ENCODE peak calls at places on chromosomes 12 and 14, in six cellular contexts. E is MM.1S, N is HFF-Myc, I is lower leg skin, H is spleen, G is HepG2. Q is an unnamed sample.

GRCh38 chr14:29370024-29370423 is 557.6 kb downstream of the PRKD1 start:
- DNase-seq in E (no peak), N (no peak), I (no peak), H (no peak), G (no peak), Q (no peak)

GRCh38 chr12:17992002-17992656 is 97.9 kb downstream of the RERGL start:
- DNase-seq in E (peak; percentile 57), N (peak; percentile 15), I (no peak), H (no peak), G (peak; percentile 3), Q (no peak)

GRCh38 chr12:57518920-57519757 is 1.2 kb downstream of the DDIT3 start:
- DNase-seq in E (peak; percentile 9), N (no peak), I (peak; percentile 85), H (peak; percentile 80), G (peak; percentile 60), Q (no peak)

GRCh38 chr12:44521702-44522101 is 354.4 kb downstream of the NELL2 start:
- DNase-seq in E (no peak), N (no peak), I (no peak), H (no peak), G (no peak), Q (no peak)

GRCh38 chr14:71852201-71852600 is 80.0 kb upstream of the RGS6 start:
- DNase-seq in E (no peak), N (peak; percentile 20), I (no peak), H (no peak), G (no peak), Q (no peak)

GRCh38 chr12:130070017-130070653 is 92.1 kb upstream of the FZD10 start:
- DNase-seq in E (no peak), N (no peak), I (no peak), H (no peak), G (no peak), Q (no peak)

GRCh38 chr14:75132374-75133086 is 5.7 kb upstream of the NEK9 start:
- DNase-seq in E (peak; percentile 16), N (peak; percentile 71), I (no peak), H (no peak), G (peak; percentile 69), Q (no peak)

GRCh38 chr12:68888243-68888642 is 44.7 kb downstream of the CPM start:
- DNase-seq in E (no peak), N (no peak), I (no peak), H (no peak), G (no peak), Q (no peak)

GRCh38 chr12:15700595-15700994 is 88.6 kb downstream of the EPS8 start:
- DNase-seq in E (peak; percentile 15), N (peak; percentile 84), I (no peak), H (no peak), G (no peak), Q (peak; percentile 73)

GRCh38 chr12:91746976-91747375 is 398.7 kb downstream of the BTG1 start:
- DNase-seq in E (no peak), N (no peak), I (no peak), H (no peak), G (no peak), Q (no peak)

GRCh38 chr12:124938606-124939427 is 24.4 kb upstream of the UBC start:
- DNase-seq in E (peak; percentile 59), N (peak; percentile 81), I (peak; percentile 93), H (no peak), G (peak; percentile 78), Q (no peak)

GRCh38 chr12:123723011-123723410 is 10.9 kb downstream of the ATP6V0A2 start:
- DNase-seq in E (no peak), N (no peak), I (no peak), H (no peak), G (no peak), Q (no peak)

GRCh38 chr12:26011099-26011498 is 52.6 kb downstream of the RASSF8 start:
- DNase-seq in E (no peak), N (peak; percentile 27), I (no peak), H (no peak), G (no peak), Q (no peak)

GRCh38 chr12:94190623-94191022 is 42.2 kb downstream of the PLXNC1 start:
- DNase-seq in E (no peak), N (no peak), I (no peak), H (no peak), G (no peak), Q (no peak)

GRCh38 chr14:69999246-69999645 is 120.0 kb downstream of the SMOC1 start:
- DNase-seq in E (no peak), N (peak; percentile 9), I (peak; percentile 32), H (no peak), G (no peak), Q (no peak)

GRCh38 chr12:127538325-127538724 is 728.6 kb upstream of the TMEM132C start:
- DNase-seq in E (no peak), N (no peak), I (no peak), H (no peak), G (no peak), Q (no peak)

GRCh38 chr14:34449819-34450541 is 12.1 kb downstream of the SPTSSA start:
- DNase-seq in E (no peak), N (no peak), I (no peak), H (no peak), G (no peak), Q (no peak)

GRCh38 chr12:56571131-56571530 is 49.5 kb downstream of the RBMS2 start:
- DNase-seq in E (no peak), N (no peak), I (no peak), H (no peak), G (no peak), Q (no peak)

GRCh38 chr12:68932123-68932700 is 759 bp downstream of the CPM start:
- DNase-seq in E (no peak), N (no peak), I (no peak), H (no peak), G (no peak), Q (peak; percentile 40)

GRCh38 chr14:102316746-102317563 is 2.6 kb upstream of the ZNF839 start:
- DNase-seq in E (peak; percentile 80), N (peak; percentile 79), I (peak; percentile 99), H (peak; percentile 98), G (peak; percentile 83), Q (no peak)

GRCh38 chr12:12032771-12033588 is 37.8 kb upstream of the BCL2L14 start:
- DNase-seq in E (peak; percentile 66), N (peak; percentile 73), I (peak; percentile 91), H (peak; percentile 91), G (peak; percentile 72), Q (peak; percentile 56)

GRCh38 chr12:29608581-29608980 is 111.1 kb upstream of the OVCH1 start:
- DNase-seq in E (no peak), N (no peak), I (no peak), H (no peak), G (no peak), Q (no peak)

GRCh38 chr14:50954811-50955372 is 10.6 kb upstream of the PYGL start:
- DNase-seq in E (no peak), N (peak; percentile 35), I (no peak), H (no peak), G (peak; percentile 33), Q (no peak)

GRCh38 chr12:71164877-71165197 is 7.0 kb upstream of the TSPAN8 start:
- DNase-seq in E (no peak), N (no peak), I (no peak), H (no peak), G (peak; percentile 47), Q (peak; percentile 92)

GRCh38 chr12:121530600-121531355 is 50.0 kb downstream of the KDM2B start:
- DNase-seq in E (no peak), N (peak; percentile 60), I (peak; percentile 93), H (peak; percentile 93), G (no peak), Q (no peak)

GRCh38 chr12:65565601-65566560 is 258.4 kb upstream of the HMGA2 start:
- DNase-seq in E (no peak), N (peak; percentile 94), I (no peak), H (no peak), G (no peak), Q (peak; percentile 18)
- TF ChIP-seq CTCF in E (no peak), N (no peak), I (no peak), H (no peak), G (no peak), Q (no peak)

GRCh38 chr14:68938515-68939423 is 40.3 kb downstream of the ACTN1 start:
- DNase-seq in E (no peak), N (no peak), I (no peak), H (no peak), G (peak; percentile 96), Q (peak; percentile 59)

GRCh38 chr14:68937790-68938514 is 41.1 kb downstream of the ACTN1 start:
- DNase-seq in E (no peak), N (no peak), I (no peak), H (no peak), G (no peak), Q (no peak)

GRCh38 chr14:68936980-68937379 is 42.1 kb downstream of the ACTN1 start:
- DNase-seq in E (no peak), N (no peak), I (no peak), H (no peak), G (no peak), Q (no peak)

GRCh38 chr14:68935761-68936209 is 43.3 kb downstream of the ACTN1 start:
- DNase-seq in E (no peak), N (no peak), I (no peak), H (no peak), G (no peak), Q (no peak)

DNA sequence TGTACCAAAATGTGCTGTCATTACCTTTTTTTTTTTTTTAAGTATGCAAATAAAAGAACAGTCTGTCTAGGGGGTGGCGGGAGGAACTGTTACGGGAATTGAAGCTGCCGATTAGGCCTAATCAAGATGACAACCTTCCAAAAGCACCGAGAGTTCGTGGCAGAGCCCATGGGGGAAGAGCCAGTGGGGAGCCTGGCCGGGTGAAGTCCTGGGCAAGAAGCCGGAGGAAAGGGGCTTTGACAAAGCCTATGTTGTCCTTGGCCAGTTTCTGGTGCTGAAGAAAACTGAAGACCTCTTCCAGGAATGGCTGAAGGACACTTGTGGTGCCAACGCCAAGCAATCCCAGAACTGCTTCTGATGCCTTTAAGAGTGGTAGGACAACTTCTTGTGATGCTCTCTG is 42.6 kb downstream of the ACTN1 start:
- DNase-seq in E (no peak), N (no peak), I (no peak), H (no peak), G (no peak), Q (no peak)
- H3K4me3 ChIP-seq in E (no peak overlapping the region), N (no peak overlapping the region), I (no peak overlapping the region), H (no peak overlapping the region), G (no peak overlapping the region), Q (no peak overlapping the region)

GRCh38 chr14:55532645-55533309 is 47.2 kb upstream of the KTN1 start:
- DNase-seq in E (no peak), N (no peak), I (no peak), H (no peak), G (no peak), Q (no peak)
- TF ChIP-seq CTCF in E (no peak), N (peak; percentile 18), I (no peak), H (no peak), G (no peak), Q (peak; percentile 24)

GRCh38 chr12:64187794-64188193 is 34.3 kb downstream of the KICS2 start:
- DNase-seq in E (no peak), N (no peak), I (no peak), H (no peak), G (no peak), Q (no peak)

GRCh38 chr12:64189530-64189929 is 32.6 kb downstream of the KICS2 start:
- DNase-seq in E (no peak), N (no peak), I (no peak), H (no peak), G (no peak), Q (no peak)

GRCh38 chr12:64187370-64187769 is 34.7 kb downstream of the KICS2 start:
- DNase-seq in E (no peak), N (no peak), I (no peak), H (no peak), G (no peak), Q (no peak)

GRCh38 chr12:64184216-64184615 is 37.9 kb downstream of the KICS2 start:
- DNase-seq in E (no peak), N (no peak), I (no peak), H (no peak), G (no peak), Q (no peak)

GRCh38 chr12:64186789-64187188 is 35.3 kb downstream of the KICS2 start:
- DNase-seq in E (no peak), N (no peak), I (no peak), H (no peak), G (no peak), Q (no peak)
- H3K4me3 ChIP-seq in E (no peak overlapping the region), N (no peak overlapping the region), I (no peak overlapping the region), H (no peak overlapping the region), G (no peak overlapping the region), Q (no peak overlapping the region)

Q was measured in epithelial cell of proximal tubule.